ENCODE peak calls at places on chromosomes 13 and 19, in eight cellular contexts. R is H9, S is H1, V is PC-3, B is neural progenitor cell, A is K562, K is fibroblast of lung, X is HCT116. P is an unnamed sample. For H3K4me1, the result is how much of the 10 kb centered on the place peaks cover.

GRCh38 chr19:53652476-53652875 is 20.7 kb downstream of the DPRX start:
- DNase-seq in R (no peak), S (no peak), V (no peak), B (no peak), A (no peak), K (no peak), X (no peak), P (no peak)

GRCh38 chr13:74770361-74770760 is 636.2 kb upstream of the KLF12 start:
- DNase-seq in R (no peak), S (no peak), V (peak), B (no peak), A (no peak), K (peak), X (no peak), P (peak)

GRCh38 chr19:46859637-46860124 is 1.1 kb upstream of the ARHGAP35 start:
- DNase-seq in R (no peak), S (no peak), V (peak), B (no peak), A (peak), K (no peak), X (no peak), P (peak)

GRCh38 chr13:50526771-50527567 is 316.5 kb downstream of the DLEU7 start:
- DNase-seq in R (no peak), S (no peak), V (no peak), B (no peak), A (no peak), K (no peak), X (no peak), P (no peak)

GRCh38 chr19:7326105-7326877 is 22.4 kb upstream of the ARHGEF18 start:
- DNase-seq in R (peak), S (peak), V (peak), B (peak), A (peak), K (peak), X (peak), P (peak)

GRCh38 chr13:28489536-28489935 is 5.4 kb downstream of the FLT1 start:
- DNase-seq in R (no peak), S (no peak), V (no peak), B (no peak), A (no peak), K (no peak), X (no peak), P (no peak)

GRCh38 chr13:111639994-111640393 is 319.6 kb downstream of the TEX29 start:
- DNase-seq in R (peak), S (no peak), V (no peak), B (no peak), A (no peak), K (no peak), X (no peak), P (no peak)

GRCh38 chr13:20340759-20341161 is 108.6 kb upstream of the GJB6 start:
- DNase-seq in R (no peak), S (no peak), V (no peak), B (no peak), A (no peak), K (peak), X (no peak), P (peak)

GRCh38 chr13:25112856-25113255 is 16.9 kb downstream of the PABPC3 start:
- DNase-seq in R (no peak), S (no peak), V (no peak), B (no peak), A (no peak), K (no peak), X (no peak), P (no peak)

GRCh38 chr19:23698711-23699520 is 11.9 kb upstream of the ZNF675 start:
- DNase-seq in R (peak), S (no peak), V (peak), B (no peak), A (no peak), K (no peak), X (no peak), P (peak)

GRCh38 chr13:113616281-113616906 is 31.8 kb downstream of the TFDP1 start:
- DNase-seq in R (no peak), S (no peak), V (no peak), B (no peak), A (no peak), K (peak), X (no peak), P (no peak)

GRCh38 chr19:44806271-44806670 is 2.6 kb upstream of the BCAM start:
- DNase-seq in R (no peak), S (no peak), V (no peak), B (no peak), A (no peak), K (no peak), X (no peak), P (no peak)

GRCh38 chr13:84446972-84447700 is 564.9 kb upstream of the SLITRK1 start:
- DNase-seq in R (no peak), S (peak), V (no peak), B (no peak), A (no peak), K (peak), X (no peak), P (peak)

GRCh38 chr19:49157445-49158224 is at the start of gene TRPM4:
- DNase-seq in R (peak), S (peak), V (peak), B (peak), A (peak), K (peak), X (peak), P (peak)

GRCh38 chr13:27250833-27251165 is 559 bp upstream of the RPL21 start:
- DNase-seq in R (no peak), S (no peak), V (no peak), B (no peak), A (no peak), K (no peak), X (no peak), P (peak)

GRCh38 chr13:25756916-25757315 is 294.9 kb downstream of the SHISA2 start:
- DNase-seq in R (no peak), S (no peak), V (no peak), B (peak), A (no peak), K (no peak), X (no peak), P (no peak)

GRCh38 chr13:97506511-97506910 is 72.5 kb downstream of the RAP2A start:
- DNase-seq in R (no peak), S (no peak), V (no peak), B (no peak), A (no peak), K (peak), X (no peak), P (peak)

GRCh38 chr13:94431987-94432386 is 47.5 kb downstream of the DCT start:
- DNase-seq in R (no peak), S (no peak), V (no peak), B (no peak), A (no peak), K (no peak), X (no peak), P (no peak)

GRCh38 chr19:2550431-2551171 is 74.7 kb downstream of the GADD45B start:
- DNase-seq in R (peak), S (no peak), V (no peak), B (no peak), A (no peak), K (no peak), X (no peak), P (peak)

GRCh38 chr19:18589380-18590272 is 1.0 kb downstream of the REX1BD start:
- DNase-seq in R (peak), S (peak), V (peak), B (peak), A (peak), K (peak), X (peak), P (peak)

GRCh38 chr13:48594080-48594815 is 59.5 kb upstream of the CYSLTR2 start:
- DNase-seq in R (no peak), S (no peak), V (no peak), B (peak), A (no peak), K (no peak), X (no peak), P (no peak)

GRCh38 chr19:57290970-57291369 is 10.7 kb downstream of the ZNF460 start:
- DNase-seq in R (no peak), S (no peak), V (no peak), B (no peak), A (no peak), K (no peak), X (no peak), P (no peak)

GRCh38 chr19:10718205-10719196 is 622 bp downstream of the DNM2 start:
- DNase-seq in R (no peak), S (peak), V (peak), B (peak), A (peak), K (peak), X (no peak), P (peak)

GRCh38 chr19:7333198-7334118 is 15.3 kb upstream of the ARHGEF18 start:
- DNase-seq in R (no peak), S (no peak), V (peak), B (no peak), A (no peak), K (no peak), X (no peak), P (no peak)

GRCh38 chr13:99983401-99984133 is 2.0 kb downstream of the ZIC2 start:
- DNase-seq in R (peak), S (peak), V (no peak), B (peak), A (no peak), K (no peak), X (no peak), P (peak)
- H3K27ac ChIP-seq in R (no peak), S (peak), V (no peak), B (peak), A (peak), K (no peak), X (peak), P (no peak)

GRCh38 chr13:40271511-40271910 is 394.9 kb downstream of the FOXO1 start:
- DNase-seq in R (no peak), S (no peak), V (no peak), B (no peak), A (no peak), K (no peak), X (no peak), P (no peak)

GRCh38 chr13:40273173-40274000 is 393.1 kb downstream of the FOXO1 start:
- DNase-seq in R (no peak), S (no peak), V (no peak), B (no peak), A (no peak), K (no peak), X (no peak), P (no peak)

GRCh38 chr13:40272776-40273139 is 393.7 kb downstream of the FOXO1 start:
- DNase-seq in R (no peak), S (no peak), V (peak), B (no peak), A (no peak), K (peak), X (no peak), P (peak)

GRCh38 chr13:40271931-40272775 is 394.3 kb downstream of the FOXO1 start:
- DNase-seq in R (no peak), S (no peak), V (peak), B (no peak), A (no peak), K (peak), X (no peak), P (peak)

GRCh38 chr13:40269086-40269485 is 397.4 kb downstream of the FOXO1 start:
- DNase-seq in R (no peak), S (no peak), V (no peak), B (no peak), A (no peak), K (peak), X (no peak), P (no peak)
- H3K4me1 ChIP-seq in R (under half), S (under half), V (under half), B (under half), A (under half), K (under half), X (under half), P (under half)

GRCh38 chr13:34412817-34413365 is 529.2 kb upstream of the NBEA start:
- DNase-seq in R (no peak), S (no peak), V (peak), B (no peak), A (no peak), K (no peak), X (no peak), P (peak)
- H2AFZ ChIP-seq in R (no peak), S (no peak), V (peak), B (no peak), A (no peak), K (no peak), X (no peak), P (no peak)

DNA sequence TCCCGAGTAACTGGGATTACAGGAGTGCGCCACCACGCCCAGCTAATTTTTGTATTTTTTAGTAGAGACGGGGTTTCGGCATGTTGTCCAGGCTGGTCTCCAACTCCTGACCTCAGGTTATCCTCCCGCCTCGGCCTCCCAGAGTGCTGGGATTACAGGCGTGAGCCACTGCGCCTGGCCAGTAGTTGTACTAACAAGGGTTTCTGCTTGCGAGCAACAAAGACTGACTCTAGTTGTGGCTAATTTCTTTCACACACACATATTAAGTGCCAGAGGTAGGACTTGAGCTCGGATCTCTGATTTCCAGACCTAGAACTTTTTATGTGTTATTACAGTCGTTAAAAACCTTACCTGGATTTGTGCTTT is 628 bp upstream of the PCCA start:
- DNase-seq in R (no peak), S (peak), V (no peak), B (peak), A (no peak), K (no peak), X (no peak), P (no peak)
- H3K27ac ChIP-seq in R (peak), S (peak), V (no peak), B (peak), A (peak), K (peak), X (peak), P (peak)

GRCh38 chr19:17487240-17488121 is 17.2 kb downstream of the SLC27A1 start:
- DNase-seq in R (no peak), S (no peak), V (no peak), B (no peak), A (peak), K (no peak), X (no peak), P (no peak)
- H3K4me1 ChIP-seq in R (under half), S (under half), V (under half), B (under half), A (under half), K (under half), X (under half), P (under half)

DNA sequence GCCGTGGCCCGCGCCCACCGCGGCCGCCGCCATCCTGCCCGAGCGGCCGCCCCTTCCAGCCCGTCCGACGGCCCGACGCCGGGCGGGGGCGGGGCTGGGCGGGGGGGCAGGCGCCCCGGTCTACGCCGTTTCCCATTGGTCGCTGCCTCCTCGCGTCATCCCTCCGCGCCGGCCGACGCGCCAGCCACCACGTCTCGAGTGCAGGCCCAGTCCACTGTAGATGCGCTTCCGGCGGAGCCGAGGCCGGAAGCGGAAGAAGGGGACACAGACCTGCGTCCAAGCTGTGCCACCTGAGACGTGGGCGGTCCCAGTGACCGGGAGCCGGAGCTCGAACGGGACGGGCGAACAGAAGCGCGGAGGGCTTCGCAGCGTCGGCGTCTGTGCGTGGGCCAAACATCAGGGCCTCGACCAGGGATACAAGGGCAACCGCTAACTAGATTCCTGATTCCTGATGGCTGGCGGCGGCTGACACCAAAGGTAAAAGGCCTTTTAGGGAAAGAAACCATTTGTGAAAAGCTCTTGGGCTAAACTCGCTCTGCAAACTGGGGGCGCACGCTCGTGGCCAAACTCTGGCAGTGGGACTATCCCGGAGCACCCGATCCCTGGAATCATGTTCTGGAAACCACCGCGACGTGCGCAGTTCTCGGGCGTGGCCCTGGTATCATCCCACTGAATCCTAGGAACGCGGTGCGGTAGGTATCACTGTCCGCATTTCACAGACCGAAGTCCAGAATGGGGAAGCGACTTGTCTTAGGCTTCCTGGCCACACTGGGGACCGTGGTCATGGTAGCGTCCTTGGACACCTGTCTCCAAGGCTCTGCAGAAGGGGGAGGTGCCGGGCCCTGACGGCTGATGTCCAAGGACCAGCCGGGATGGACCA is at the start of gene SLC35E1:
- DNase-seq in R (peak), S (peak), V (peak), B (peak), A (peak), K (peak), X (peak), P (peak)
- H2AFZ ChIP-seq in R (no peak), S (peak), V (peak), B (peak), A (peak), K (peak), X (no peak), P (peak)

GRCh38 chr19:29505034-29505824 is 20.6 kb upstream of the VSTM2B start:
- DNase-seq in R (no peak), S (no peak), V (no peak), B (peak), A (no peak), K (no peak), X (no peak), P (no peak)
- H3K27ac ChIP-seq in R (no peak), S (no peak), V (no peak), B (peak), A (no peak), K (no peak), X (no peak), P (no peak)

GRCh38 chr19:1074512-1075283 is 7.7 kb downstream of the ARHGAP45 start:
- DNase-seq in R (no peak), S (no peak), V (peak), B (no peak), A (peak), K (no peak), X (no peak), P (no peak)

GRCh38 chr19:1072371-1073015 is 5.5 kb downstream of the ARHGAP45 start:
- DNase-seq in R (no peak), S (no peak), V (no peak), B (no peak), A (no peak), K (no peak), X (no peak), P (no peak)

GRCh38 chr19:1070931-1071791 is 4.2 kb downstream of the ARHGAP45 start:
- DNase-seq in R (peak), S (peak), V (no peak), B (peak), A (no peak), K (no peak), X (no peak), P (peak)

GRCh38 chr19:1073956-1074511 is 7.1 kb downstream of the ARHGAP45 start:
- DNase-seq in R (no peak), S (no peak), V (no peak), B (no peak), A (no peak), K (no peak), X (no peak), P (no peak)

DNA sequence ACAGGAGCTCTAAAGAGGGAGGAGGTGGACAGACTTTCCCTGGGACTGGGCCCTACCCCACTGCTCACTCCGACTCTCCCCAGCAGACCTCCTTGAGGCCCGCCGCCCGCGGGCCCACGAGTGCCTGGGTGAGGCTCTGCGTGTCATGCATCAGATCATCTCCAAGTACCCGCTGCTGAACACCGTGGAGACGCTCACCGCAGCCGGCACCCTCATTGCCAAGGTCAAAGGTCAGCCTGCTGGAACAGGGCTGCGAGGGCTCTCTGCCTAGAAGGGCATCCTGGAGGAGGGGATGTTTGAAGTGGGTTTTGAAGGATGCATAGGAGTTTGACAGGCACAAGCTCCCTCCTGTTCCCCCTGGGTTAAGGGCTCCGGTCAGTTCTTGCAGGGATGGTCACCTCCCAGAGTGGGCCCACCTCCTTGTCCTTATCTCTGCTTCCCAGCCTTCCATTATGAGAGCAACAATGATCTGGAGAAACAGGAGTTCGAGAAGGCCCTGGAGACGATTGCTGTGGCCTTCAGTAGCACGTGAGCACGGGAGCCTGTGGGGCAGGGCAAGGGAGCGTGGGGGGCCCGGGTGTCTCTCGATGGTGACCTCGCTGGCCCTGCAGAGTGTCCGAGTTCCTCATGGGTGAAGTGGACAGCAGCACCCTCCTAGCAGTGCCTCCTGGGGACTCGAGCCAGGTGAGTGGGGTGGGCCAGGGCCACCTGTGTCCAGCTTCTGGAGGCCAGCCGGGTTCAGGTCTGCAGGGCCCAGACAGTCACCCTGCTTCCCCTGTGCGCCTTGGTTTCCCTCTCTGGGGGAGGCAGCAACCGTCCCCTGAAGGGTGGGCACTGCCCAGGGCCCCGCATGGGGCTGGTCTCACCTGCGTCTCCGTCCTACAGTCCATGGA is 6.3 kb downstream of the ARHGAP45 start:
- DNase-seq in R (no peak), S (no peak), V (no peak), B (no peak), A (peak), K (no peak), X (no peak), P (no peak)
- H3K4me1 ChIP-seq in R (under half), S (under half), V (under half), B (under half), A (half or more), K (under half), X (under half), P (under half)

DNA sequence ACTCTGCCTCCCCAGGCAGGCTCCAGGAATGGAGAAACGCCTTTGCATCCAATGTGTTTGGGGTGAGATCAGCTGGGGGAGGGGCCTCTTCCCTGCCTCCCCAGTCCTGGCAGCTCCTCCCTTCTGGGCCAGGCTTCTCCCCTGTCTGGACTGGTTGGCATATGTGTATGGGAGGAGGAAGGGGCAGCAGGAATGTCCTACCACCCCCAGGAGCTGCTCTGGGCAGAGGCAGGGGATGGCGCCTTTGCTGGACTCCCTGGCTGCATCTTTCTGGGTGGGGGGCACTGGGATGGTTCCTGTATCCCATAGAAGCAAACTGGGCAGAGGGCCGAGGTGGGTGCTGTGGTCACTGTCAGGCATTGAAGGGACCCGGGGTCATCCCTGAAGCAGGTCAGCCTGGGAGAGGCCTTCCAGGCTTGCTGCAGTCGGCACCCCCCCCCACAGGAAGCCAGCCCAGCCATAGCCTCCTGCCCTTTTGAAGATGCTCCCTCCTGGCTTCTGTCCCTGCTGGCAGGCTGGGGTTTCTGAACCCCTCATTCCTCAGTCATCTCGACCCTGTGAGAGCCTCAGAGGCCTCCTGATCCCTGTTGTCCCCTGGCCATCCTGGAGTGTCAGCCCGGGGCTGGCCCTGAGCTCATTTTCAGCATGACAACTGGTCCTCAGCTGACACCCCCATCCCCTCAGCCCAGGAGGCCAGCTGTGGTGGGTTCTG is 21.2 kb upstream of the SLC7A10 start:
- DNase-seq in R (no peak), S (no peak), V (no peak), B (no peak), A (no peak), K (no peak), X (no peak), P (peak)
- H2AFZ ChIP-seq in R (no peak), S (no peak), V (no peak), B (no peak), A (no peak), K (no peak), X (no peak), P (no peak)